ENCODE peak calls at places on chromosomes 3 and 15, in ten cellular contexts. Y is heart right ventricle; T is T1000; Q is activated CD4-positive, alpha-beta T cell treated with anti-CD3 and anti-CD28 coated beads, Interleukin-2, amount 50 U/mL, for 24 hours; N is iris pigment epithelial cell; G is 8988T; P is AG04450; S is activated CD8-positive, alpha-beta memory T cell treated with anti-CD3 and anti-CD28 coated beads for 1 hour; E is hepatic stellate cell; K is H54. M is an unnamed sample.

GRCh38 chr3:149224736-149225594 is 3.3 kb upstream of the CP start:
- DNase-seq in T (no peak), G (no peak), K (peak), E (peak), Y (no peak), N (peak), Q (no peak), S (no peak), P (peak), M (no peak)

GRCh38 chr3:185940951-185941350 is 3.1 kb upstream of the TRA2B start:
- DNase-seq in N (no peak), Y (no peak), S (no peak), E (no peak), G (no peak), K (no peak), T (no peak), Q (no peak), P (no peak), M (no peak)

GRCh38 chr15:64430000-64430735 is 30.2 kb upstream of the ZNF609 start:
- DNase-seq in Y (no peak), K (no peak), E (peak), Q (no peak), N (peak), P (peak), G (no peak), T (no peak), S (peak), M (peak)

GRCh38 chr15:96978937-96979473 is 648.5 kb downstream of the NR2F2 start:
- DNase-seq in G (no peak), N (no peak), Y (no peak), Q (no peak), T (no peak), K (no peak), E (no peak), P (no peak), S (no peak), M (no peak)

GRCh38 chr15:38624248-38625214 is 59.9 kb upstream of the RASGRP1 start:
- DNase-seq in G (no peak), N (no peak), E (no peak), T (no peak), K (no peak), Y (no peak), Q (no peak), P (no peak), S (no peak), M (no peak)

GRCh38 chr3:175082631-175083030 is 223.5 kb downstream of the NAALADL2 start:
- DNase-seq in T (no peak), S (no peak), P (no peak), Q (no peak), Y (no peak), G (no peak), K (no peak), E (no peak), N (no peak), M (no peak)

GRCh38 chr15:47620960-47621681 is 96.2 kb upstream of the SEMA6D start:
- DNase-seq in S (no peak), N (peak), K (no peak), G (no peak), Y (no peak), Q (no peak), T (no peak), E (no peak), P (no peak), M (no peak)

GRCh38 chr3:130516645-130517512 is at the start of gene COL6A6:
- DNase-seq in P (no peak), S (no peak), Q (no peak), Y (peak), T (no peak), G (no peak), N (no peak), E (no peak), K (no peak), M (peak)

GRCh38 chr3:53807117-53807521 is 39.1 kb downstream of the CHDH start:
- DNase-seq in Y (no peak), E (no peak), G (no peak), P (no peak), S (no peak), T (no peak), Q (no peak), N (no peak), K (no peak), M (no peak)

GRCh38 chr3:100635273-100635701 is 25.9 kb downstream of the ADGRG7 start:
- DNase-seq in K (no peak), G (no peak), S (no peak), Q (no peak), T (no peak), E (no peak), N (no peak), P (no peak), Y (no peak), M (no peak)

GRCh38 chr3:168093790-168094189 is 1.9 kb downstream of the GOLIM4 start:
- DNase-seq in G (no peak), P (no peak), N (no peak), Y (no peak), Q (no peak), E (no peak), S (no peak), K (no peak), T (no peak), M (no peak)

GRCh38 chr3:3200632-3201212 is 21.2 kb upstream of the CRBN start:
- DNase-seq in N (peak), K (no peak), E (no peak), G (no peak), T (no peak), Y (no peak), Q (no peak), S (no peak), P (peak), M (peak)

GRCh38 chr15:83288381-83288801 is 3.9 kb upstream of the BNC1 start:
- DNase-seq in Y (no peak), K (no peak), G (no peak), T (no peak), S (no peak), E (no peak), P (no peak), N (no peak), Q (no peak), M (no peak)

GRCh38 chr3:26827169-26827568 is 204.6 kb downstream of the LRRC3B start:
- DNase-seq in S (no peak), G (no peak), P (no peak), K (no peak), Q (no peak), N (no peak), T (no peak), Y (no peak), E (no peak), M (no peak)

M was measured in ovary.